ENCODE peak calls at places on chromosome 14, in six cellular contexts. One of them, this sample, is unnamed.

GRCh38 chr14:93759781-93760307 is 28.4 kb downstream of the PRIMA1 start:
- DNase-seq in cardiac fibroblast: no peak
- DNase-seq in body of pancreas: no peak
- DNase-seq in GM20000: no peak
- DNase-seq in GM13977: no peak
- DNase-seq in epithelial cell of esophagus: no peak
- DNase-seq in this sample: peak

GRCh38 chr14:28143340-28143739 is 623.2 kb upstream of the FOXG1 start:
- DNase-seq in cardiac fibroblast: no peak
- DNase-seq in body of pancreas: no peak
- DNase-seq in GM20000: no peak
- DNase-seq in GM13977: no peak
- DNase-seq in epithelial cell of esophagus: no peak
- DNase-seq in this sample: no peak

GRCh38 chr14:52043690-52044089 is 25.2 kb downstream of the NID2 start:
- DNase-seq in cardiac fibroblast: peak
- DNase-seq in body of pancreas: peak
- DNase-seq in GM20000: peak
- DNase-seq in GM13977: no peak
- DNase-seq in epithelial cell of esophagus: peak
- DNase-seq in this sample: peak

GRCh38 chr14:101200008-101200649 is 296.6 kb upstream of the RTL1 start:
- DNase-seq in cardiac fibroblast: no peak
- DNase-seq in body of pancreas: no peak
- DNase-seq in GM20000: no peak
- DNase-seq in GM13977: no peak
- DNase-seq in epithelial cell of esophagus: no peak
- DNase-seq in this sample: no peak

GRCh38 chr14:46451800-46452199 is 199.8 kb downstream of the RPL10L start:
- DNase-seq in cardiac fibroblast: no peak
- DNase-seq in body of pancreas: no peak
- DNase-seq in GM20000: no peak
- DNase-seq in GM13977: no peak
- DNase-seq in epithelial cell of esophagus: no peak
- DNase-seq in this sample: no peak

GRCh38 chr14:24889843-24890242 is 160.1 kb downstream of the STXBP6 start:
- DNase-seq in cardiac fibroblast: no peak
- DNase-seq in body of pancreas: no peak
- DNase-seq in GM20000: no peak
- DNase-seq in GM13977: no peak
- DNase-seq in epithelial cell of esophagus: no peak
- DNase-seq in this sample: no peak

GRCh38 chr14:76040704-76041103 is 55.1 kb downstream of the IFT43 start:
- DNase-seq in cardiac fibroblast: no peak
- DNase-seq in body of pancreas: no peak
- DNase-seq in GM20000: no peak
- DNase-seq in GM13977: no peak
- DNase-seq in epithelial cell of esophagus: no peak
- DNase-seq in this sample: no peak

GRCh38 chr14:92581966-92582566 is 68.5 kb downstream of the RIN3 start:
- DNase-seq in cardiac fibroblast: no peak
- DNase-seq in body of pancreas: no peak
- DNase-seq in GM20000: no peak
- DNase-seq in GM13977: no peak
- DNase-seq in epithelial cell of esophagus: no peak
- DNase-seq in this sample: no peak

GRCh38 chr14:102545461-102546265 is 36.1 kb upstream of the ANKRD9 start:
- DNase-seq in cardiac fibroblast: peak
- DNase-seq in body of pancreas: no peak
- DNase-seq in GM20000: no peak
- DNase-seq in GM13977: no peak
- DNase-seq in epithelial cell of esophagus: no peak
- DNase-seq in this sample: no peak

GRCh38 chr14:104107611-104108569 is 22.4 kb downstream of the ASPG start:
- DNase-seq in cardiac fibroblast: no peak
- DNase-seq in body of pancreas: no peak
- DNase-seq in GM20000: no peak
- DNase-seq in GM13977: no peak
- DNase-seq in epithelial cell of esophagus: peak
- DNase-seq in this sample: peak

GRCh38 chr14:52692248-52692962 is 3.0 kb downstream of the ERO1A start:
- DNase-seq in cardiac fibroblast: peak
- DNase-seq in body of pancreas: no peak
- DNase-seq in GM20000: no peak
- DNase-seq in GM13977: no peak
- DNase-seq in epithelial cell of esophagus: peak
- DNase-seq in this sample: no peak

GRCh38 chr14:21768875-21769257 is 95.2 kb upstream of the OR4E1 start:
- DNase-seq in cardiac fibroblast: no peak
- DNase-seq in body of pancreas: no peak
- DNase-seq in GM20000: no peak
- DNase-seq in GM13977: no peak
- DNase-seq in epithelial cell of esophagus: no peak
- DNase-seq in this sample: no peak

GRCh38 chr14:71703477-71703876 is 228.8 kb upstream of the RGS6 start:
- DNase-seq in cardiac fibroblast: peak
- DNase-seq in body of pancreas: no peak
- DNase-seq in GM20000: no peak
- DNase-seq in GM13977: no peak
- DNase-seq in epithelial cell of esophagus: peak
- DNase-seq in this sample: no peak

GRCh38 chr14:104882325-104882973 is 17.4 kb downstream of the CEP170B start:
- DNase-seq in cardiac fibroblast: no peak
- DNase-seq in body of pancreas: peak
- DNase-seq in GM20000: no peak
- DNase-seq in GM13977: peak
- DNase-seq in epithelial cell of esophagus: peak
- DNase-seq in this sample: no peak

GRCh38 chr14:105142651-105143450 is 25.7 kb downstream of the JAG2 start:
- DNase-seq in cardiac fibroblast: no peak
- DNase-seq in body of pancreas: no peak
- DNase-seq in GM20000: no peak
- DNase-seq in GM13977: no peak
- DNase-seq in epithelial cell of esophagus: no peak
- DNase-seq in this sample: no peak

GRCh38 chr14:102821252-102821651 is 44.0 kb downstream of the TRAF3 start:
- DNase-seq in cardiac fibroblast: no peak
- DNase-seq in body of pancreas: no peak
- DNase-seq in GM20000: no peak
- DNase-seq in GM13977: no peak
- DNase-seq in epithelial cell of esophagus: peak
- DNase-seq in this sample: no peak

GRCh38 chr14:36973806-36974442 is 198.5 kb downstream of the SLC25A21 start:
- DNase-seq in cardiac fibroblast: peak
- DNase-seq in body of pancreas: no peak
- DNase-seq in GM20000: no peak
- DNase-seq in GM13977: no peak
- DNase-seq in epithelial cell of esophagus: peak
- DNase-seq in this sample: no peak

GRCh38 chr14:65496178-65496993 is 83.9 kb downstream of the FUT8 start:
- DNase-seq in cardiac fibroblast: peak
- DNase-seq in body of pancreas: no peak
- DNase-seq in GM20000: no peak
- DNase-seq in GM13977: no peak
- DNase-seq in epithelial cell of esophagus: peak
- DNase-seq in this sample: no peak

GRCh38 chr14:64465856-64466554 is 706 bp downstream of the AKAP5 start:
- DNase-seq in cardiac fibroblast: peak
- DNase-seq in body of pancreas: no peak
- DNase-seq in GM20000: no peak
- DNase-seq in GM13977: no peak
- DNase-seq in epithelial cell of esophagus: peak
- DNase-seq in this sample: no peak

GRCh38 chr14:103519837-103520212 is 2.8 kb downstream of the CKB start:
- DNase-seq in cardiac fibroblast: no peak
- DNase-seq in body of pancreas: no peak
- DNase-seq in GM20000: no peak
- DNase-seq in GM13977: no peak
- DNase-seq in epithelial cell of esophagus: no peak
- DNase-seq in this sample: peak

DNA sequence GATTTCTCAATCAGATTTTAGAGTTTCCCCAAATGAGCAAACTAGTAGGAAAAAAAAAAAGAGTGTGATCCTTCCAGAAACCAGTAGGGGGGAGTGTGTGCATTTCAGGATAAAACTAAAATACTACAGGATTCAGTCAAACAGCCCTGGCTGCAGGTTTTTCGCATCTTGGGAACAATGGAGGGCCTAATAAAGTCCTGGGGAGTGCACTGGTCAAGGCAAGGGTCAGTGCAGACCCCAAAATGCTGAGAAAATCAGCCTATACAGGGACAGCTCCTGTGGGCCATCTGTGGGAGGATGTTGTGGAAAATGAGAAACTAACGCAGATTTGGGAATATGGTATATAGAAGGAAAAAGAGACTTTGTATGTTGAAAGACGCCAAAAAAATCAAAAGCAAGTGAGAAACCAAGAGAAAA is 22.2 kb upstream of the ABCD4 start:
- DNase-seq in cardiac fibroblast: peak
- DNase-seq in body of pancreas: no peak
- DNase-seq in GM20000: peak
- DNase-seq in GM13977: peak
- DNase-seq in epithelial cell of esophagus: peak
- DNase-seq in this sample: no peak
- TF ChIP-seq CTCF in cardiac fibroblast: peak
- TF ChIP-seq CTCF in body of pancreas: peak
- TF ChIP-seq CTCF in GM20000: peak
- TF ChIP-seq CTCF in GM13977: peak
- TF ChIP-seq CTCF in epithelial cell of esophagus: peak
- TF ChIP-seq CTCF in this sample: no peak

GRCh38 chr14:54672688-54673087 is 105.8 kb downstream of the SAMD4A start:
- DNase-seq in cardiac fibroblast: no peak
- DNase-seq in body of pancreas: no peak
- DNase-seq in GM20000: peak
- DNase-seq in GM13977: peak
- DNase-seq in epithelial cell of esophagus: no peak
- DNase-seq in this sample: no peak

GRCh38 chr14:54674342-54674741 is 107.4 kb downstream of the SAMD4A start:
- DNase-seq in cardiac fibroblast: no peak
- DNase-seq in body of pancreas: no peak
- DNase-seq in GM20000: peak
- DNase-seq in GM13977: peak
- DNase-seq in epithelial cell of esophagus: no peak
- DNase-seq in this sample: no peak

GRCh38 chr14:54676822-54677708 is 110.1 kb downstream of the SAMD4A start:
- DNase-seq in cardiac fibroblast: peak
- DNase-seq in body of pancreas: no peak
- DNase-seq in GM20000: no peak
- DNase-seq in GM13977: no peak
- DNase-seq in epithelial cell of esophagus: peak
- DNase-seq in this sample: peak

GRCh38 chr14:54673193-54674121 is 106.5 kb downstream of the SAMD4A start:
- DNase-seq in cardiac fibroblast: peak
- DNase-seq in body of pancreas: no peak
- DNase-seq in GM20000: no peak
- DNase-seq in GM13977: no peak
- DNase-seq in epithelial cell of esophagus: no peak
- DNase-seq in this sample: no peak

DNA sequence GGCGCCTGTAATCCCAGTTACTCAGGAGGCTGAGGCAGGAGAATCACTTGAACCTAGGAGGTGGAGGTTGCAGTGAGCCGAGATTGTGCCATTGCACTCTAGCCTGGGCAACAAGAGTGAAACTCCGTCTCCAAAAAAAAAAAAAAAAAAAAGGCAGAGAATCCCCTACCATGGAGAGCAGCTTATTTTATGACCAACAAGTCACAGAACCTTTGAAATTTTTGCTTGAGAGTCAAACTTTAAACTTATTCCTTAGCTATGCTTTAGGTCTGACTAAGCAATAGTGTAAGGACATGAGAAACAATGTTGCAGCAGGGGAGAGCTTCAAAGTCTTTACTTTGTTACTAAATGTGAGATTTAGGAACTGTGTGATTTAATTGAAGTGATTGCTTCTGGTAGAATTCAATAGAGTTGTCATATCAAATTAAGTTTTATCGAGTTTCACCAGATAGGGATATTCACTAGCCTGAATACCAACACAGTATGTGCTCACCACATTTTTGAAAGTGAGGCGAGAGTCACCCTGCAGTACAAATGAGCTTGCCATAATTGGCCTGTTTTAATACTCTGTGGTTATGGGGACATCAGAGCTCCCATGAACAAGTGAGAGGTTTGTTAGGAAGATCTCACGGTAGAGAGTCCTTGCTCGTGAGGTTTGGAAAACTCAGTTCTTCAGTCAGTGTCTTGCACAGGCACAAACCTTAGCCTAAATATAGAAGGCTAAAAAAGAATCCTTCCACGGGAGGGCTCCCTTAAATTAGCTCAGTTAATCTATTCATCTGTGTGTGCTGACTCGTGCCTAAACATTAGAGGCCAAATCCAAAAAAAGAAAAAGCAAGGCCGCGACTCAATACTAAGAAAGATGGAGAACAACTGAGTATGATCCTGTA is 108.6 kb downstream of the SAMD4A start:
- DNase-seq in cardiac fibroblast: no peak
- DNase-seq in body of pancreas: no peak
- DNase-seq in GM20000: no peak
- DNase-seq in GM13977: no peak
- DNase-seq in epithelial cell of esophagus: no peak
- DNase-seq in this sample: no peak
- TF ChIP-seq CTCF in cardiac fibroblast: no peak
- TF ChIP-seq CTCF in body of pancreas: no peak
- TF ChIP-seq CTCF in GM20000: no peak
- TF ChIP-seq CTCF in GM13977: no peak
- TF ChIP-seq CTCF in epithelial cell of esophagus: no peak
- TF ChIP-seq CTCF in this sample: no peak

GRCh38 chr14:58636129-58636528 is 1.6 kb upstream of the DACT1 start:
- DNase-seq in cardiac fibroblast: no peak
- DNase-seq in body of pancreas: no peak
- DNase-seq in GM20000: no peak
- DNase-seq in GM13977: no peak
- DNase-seq in epithelial cell of esophagus: no peak
- DNase-seq in this sample: no peak
- TF ChIP-seq CTCF in cardiac fibroblast: no peak
- TF ChIP-seq CTCF in body of pancreas: no peak
- TF ChIP-seq CTCF in GM20000: no peak
- TF ChIP-seq CTCF in GM13977: no peak
- TF ChIP-seq CTCF in epithelial cell of esophagus: no peak
- TF ChIP-seq CTCF in this sample: no peak

DNA sequence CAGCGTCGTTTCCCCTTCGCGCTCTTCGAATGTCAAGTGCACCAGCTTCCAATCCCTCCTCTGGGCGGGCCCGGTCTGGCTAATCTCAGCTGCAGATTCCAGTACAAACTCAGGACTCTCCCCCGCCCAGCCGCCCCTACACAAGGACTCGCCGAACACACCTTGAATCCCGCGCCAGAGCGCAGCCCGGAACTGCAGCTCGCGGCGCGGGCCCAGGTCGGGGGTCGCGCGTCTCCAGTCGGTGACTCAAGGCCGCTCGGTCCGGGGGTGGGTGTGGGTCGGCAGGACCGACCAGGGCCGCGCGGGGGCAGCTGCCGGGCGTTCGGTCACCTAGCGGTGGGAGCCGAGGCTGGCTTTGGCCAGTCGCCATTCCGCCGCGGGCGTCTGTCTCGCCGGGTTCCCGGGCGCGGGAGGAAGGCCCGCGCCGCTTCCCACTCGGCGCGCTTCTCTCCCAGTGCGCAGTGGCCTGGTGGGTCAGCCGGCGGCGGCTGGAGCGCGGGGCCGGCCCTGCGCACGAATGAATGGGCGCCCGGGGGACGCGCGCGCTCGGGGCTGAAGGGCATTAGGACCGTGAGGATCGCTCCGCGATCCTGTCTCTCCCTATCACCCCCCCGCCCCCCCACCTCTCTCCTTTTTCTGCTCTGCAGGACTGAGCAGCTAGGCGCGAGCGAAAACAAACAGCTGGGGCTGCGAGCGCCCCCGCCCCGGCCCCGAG is at the start of gene GALNT16:
- DNase-seq in cardiac fibroblast: peak
- DNase-seq in body of pancreas: peak
- DNase-seq in GM20000: peak
- DNase-seq in GM13977: peak
- DNase-seq in epithelial cell of esophagus: peak
- DNase-seq in this sample: no peak
- TF ChIP-seq CTCF in cardiac fibroblast: no peak
- TF ChIP-seq CTCF in body of pancreas: peak
- TF ChIP-seq CTCF in GM20000: no peak
- TF ChIP-seq CTCF in GM13977: peak
- TF ChIP-seq CTCF in epithelial cell of esophagus: no peak
- TF ChIP-seq CTCF in this sample: no peak